ENCODE peak calls at places on chromosomes 7 and 10, in eight cellular contexts. D, I, Y, F, U, W, K and M are unnamed samples.

GRCh38 chr7:135697276-135698049 is 30.5 kb downstream of the SLC13A4 start:
- DNase-seq in Y (no peak), I (no peak), W (no peak), D (no peak), F (no peak), U (no peak), K (no peak), M (no peak)

GRCh38 chr7:44348300-44348699 is 22.9 kb upstream of the CAMK2B start:
- DNase-seq in K (no peak), I (no peak), W (no peak), D (no peak), U (peak; percentile 73), Y (no peak), F (no peak), M (no peak)

GRCh38 chr7:108253275-108254044 is 123.3 kb upstream of the LAMB4 start:
- DNase-seq in D (no peak), K (no peak), U (no peak), W (no peak), F (peak; percentile 76), I (no peak), Y (no peak), M (no peak)

GRCh38 chr10:118628397-118628796 is 32.9 kb upstream of the PRLHR start:
- DNase-seq in U (no peak), K (no peak), D (no peak), I (no peak), W (no peak), Y (no peak), F (no peak), M (no peak)

GRCh38 chr7:144048648-144049047 is at the start of gene OR2A5:
- DNase-seq in K (no peak), D (no peak), I (no peak), U (no peak), W (no peak), F (no peak), Y (no peak), M (no peak)

GRCh38 chr10:63464402-63465292 is 1.1 kb downstream of the JMJD1C start:
- DNase-seq in I (no peak), F (peak; percentile 32), D (no peak), Y (no peak), W (no peak), K (no peak), U (no peak), M (no peak)

GRCh38 chr10:74332398-74332797 is 181.4 kb downstream of the ADK start:
- DNase-seq in W (no peak), F (peak; percentile 25), K (no peak), Y (no peak), D (no peak), I (no peak), U (no peak), M (no peak)

GRCh38 chr7:1501487-1502270 is 2.5 kb downstream of the INTS1 start:
- DNase-seq in K (no peak), Y (no peak), W (no peak), I (no peak), U (no peak), D (no peak), F (no peak), M (peak; percentile 43)

GRCh38 chr7:43112941-43113621 is 634 bp downstream of the HECW1 start:
- DNase-seq in Y (no peak), D (no peak), F (peak; percentile 57), I (no peak), U (no peak), W (no peak), K (no peak), M (peak; percentile 30)

GRCh38 chr7:43116451-43116850 is 4.0 kb downstream of the HECW1 start:
- DNase-seq in Y (no peak), D (no peak), U (peak; percentile 59), I (no peak), F (no peak), W (no peak), K (no peak), M (no peak)

GRCh38 chr7:43113622-43114450 is 1.4 kb downstream of the HECW1 start:
- DNase-seq in F (no peak), Y (no peak), D (no peak), W (no peak), K (no peak), I (no peak), U (no peak), M (peak; percentile 50)

GRCh38 chr7:43112088-43112940 is at the start of gene HECW1:
- DNase-seq in I (no peak), W (no peak), F (no peak), Y (no peak), K (no peak), U (no peak), D (no peak), M (no peak)

DNA sequence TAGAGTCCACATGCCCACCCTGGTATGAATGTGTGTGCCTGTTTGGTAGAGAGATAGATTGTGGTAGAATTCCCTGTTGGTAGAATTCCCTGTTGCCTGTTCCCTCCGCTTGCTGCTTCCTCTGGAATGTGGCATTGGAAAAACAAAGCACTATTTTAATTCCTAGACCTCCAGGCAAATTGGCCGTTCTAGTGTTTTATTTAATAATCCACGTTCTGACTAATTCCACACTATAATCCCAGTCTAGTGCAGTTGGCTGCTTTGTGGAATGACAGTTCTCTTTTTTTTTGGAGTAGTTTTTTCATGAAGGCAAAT is 2.0 kb downstream of the HECW1 start:
- DNase-seq in W (no peak), Y (no peak), F (no peak), K (no peak), U (no peak), I (no peak), D (no peak), M (no peak)
- H3K4me3 ChIP-seq in W (no peak overlapping the region), Y (no peak overlapping the region), F (no peak overlapping the region), K (no peak overlapping the region), U (no peak overlapping the region), I (no peak overlapping the region), D (no peak overlapping the region), M (no peak overlapping the region)

DNA sequence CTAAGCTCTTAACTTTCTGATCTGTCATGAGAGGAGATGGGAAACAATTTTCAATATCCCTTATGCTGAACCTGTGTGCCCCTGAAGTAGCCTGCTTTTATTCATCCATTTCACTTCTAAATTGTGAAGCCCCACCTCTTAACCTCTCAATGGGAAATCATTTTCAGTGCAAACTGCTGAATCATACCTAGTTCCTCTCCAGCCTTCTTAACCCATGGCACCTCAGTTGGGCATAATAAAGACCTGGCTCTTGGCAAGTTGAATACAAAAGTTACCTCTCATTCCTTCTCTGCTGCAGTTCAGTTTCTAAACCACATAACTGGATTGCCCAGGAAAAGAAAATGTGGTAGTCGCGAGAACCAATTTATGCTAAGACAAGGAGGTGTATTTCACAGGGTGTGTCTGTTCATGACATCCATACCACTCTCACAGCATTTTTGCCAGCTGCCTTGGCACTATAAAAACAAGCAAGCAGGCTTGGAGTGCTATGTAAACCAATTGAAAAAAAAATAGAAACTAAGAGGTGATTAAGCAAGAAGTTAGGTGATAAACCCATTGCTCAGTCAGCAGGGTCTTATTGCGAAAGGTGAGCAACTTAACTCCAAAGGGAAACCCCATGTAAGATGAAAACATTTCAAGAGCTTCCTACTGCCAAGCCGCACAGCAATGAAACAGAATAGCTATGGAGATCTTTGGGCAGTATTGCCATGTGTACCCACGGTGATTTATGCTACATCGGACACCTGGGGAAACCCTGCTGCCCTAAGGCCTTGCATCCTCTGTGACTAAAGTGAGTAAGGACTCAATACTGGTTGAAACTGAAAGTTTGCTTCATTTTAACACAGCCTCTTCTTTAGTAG is 57.0 kb upstream of the DKK1 start:
- DNase-seq in I (no peak), K (no peak), U (no peak), Y (no peak), D (no peak), W (no peak), F (no peak), M (no peak)
- H3K27ac ChIP-seq in I (no peak overlapping the region), K (no peak overlapping the region), U (no peak overlapping the region), Y (no peak overlapping the region), D (no peak overlapping the region), W (no peak overlapping the region), F (no peak overlapping the region), M (no peak overlapping the region)

GRCh38 chr7:150736864-150737263 is 354 bp upstream of the GIMAP5 start:
- DNase-seq in D (no peak), U (no peak), W (no peak), I (no peak), Y (no peak), F (no peak), K (no peak), M (no peak)
- H3K4me3 ChIP-seq in D (peak overlapping the region; percentile 40), U (no peak overlapping the region), W (peak overlapping the region; percentile 97), I (peak overlapping the region; percentile 42), Y (peak overlapping the region; percentile 68), F (no peak overlapping the region), K (peak overlapping the region; percentile 69), M (peak overlapping the region; percentile 50)

GRCh38 chr7:117565226-117565625 is 85.4 kb downstream of the CFTR start:
- DNase-seq in Y (no peak), K (no peak), D (no peak), U (no peak), F (no peak), W (no peak), I (no peak), M (no peak)
- H3K27ac ChIP-seq in Y (no peak overlapping the region), K (no peak overlapping the region), D (no peak overlapping the region), U (no peak overlapping the region), F (no peak overlapping the region), W (no peak overlapping the region), I (no peak overlapping the region), M (no peak overlapping the region)

GRCh38 chr7:24755096-24755495 is 2.2 kb downstream of the GSDME start:
- DNase-seq in K (no peak), W (no peak), U (no peak), I (no peak), Y (no peak), D (no peak), F (no peak), M (no peak)
- H3K4me3 ChIP-seq in K (no peak overlapping the region), W (no peak overlapping the region), U (no peak overlapping the region), I (no peak overlapping the region), Y (no peak overlapping the region), D (no peak overlapping the region), F (no peak overlapping the region), M (no peak overlapping the region)

GRCh38 chr10:102837230-102837721 is at the start of gene CYP17A1:
- DNase-seq in K (no peak), D (no peak), I (peak; percentile 76), Y (peak; percentile 68), W (no peak), U (no peak), F (no peak), M (peak; percentile 50)
- H3K27ac ChIP-seq in K (no peak within 1 kb of the TSS), D (no peak within 1 kb of the TSS), I (no peak within 1 kb of the TSS), Y (no peak within 1 kb of the TSS), W (no peak within 1 kb of the TSS), U (no peak within 1 kb of the TSS), F (no peak within 1 kb of the TSS), M (no peak within 1 kb of the TSS)

GRCh38 chr7:94296886-94297285 is 97.8 kb upstream of the COL1A2 start:
- DNase-seq in Y (no peak), D (no peak), U (no peak), F (no peak), K (no peak), W (no peak), I (no peak), M (no peak)
- H3K4me3 ChIP-seq in Y (no peak overlapping the region), D (no peak overlapping the region), U (no peak overlapping the region), F (peak overlapping the region; percentile 8), K (peak overlapping the region; percentile 67), W (no peak overlapping the region), I (peak overlapping the region; percentile 26), M (no peak overlapping the region)